ENCODE peak calls at places on chromosomes 13 and 19, in five cellular contexts. Z is tibial nerve; H is CD4-positive, CD25-positive, alpha-beta regulatory T cell; S is fibroblast of pulmonary artery; K is OCI-LY7. X is an unnamed sample.

GRCh38 chr19:3981736-3982681 is 3.3 kb downstream of the EEF2 start:
- DNase-seq in Z (no peak), H (no peak), S (no peak), K (no peak), X (no peak)

GRCh38 chr13:20401958-20402856 is 123.5 kb downstream of the CRYL1 start:
- DNase-seq in Z (no peak), H (no peak), S (peak), K (no peak), X (peak)

GRCh38 chr19:56864443-56865125 is 24.1 kb upstream of the PEG3 start:
- DNase-seq in Z (no peak), H (no peak), S (no peak), K (no peak), X (no peak)

GRCh38 chr13:94710881-94711560 is 1.3 kb downstream of the SOX21 start:
- DNase-seq in Z (no peak), H (no peak), S (no peak), K (no peak), X (no peak)

GRCh38 chr13:75505966-75506365 is 24.0 kb upstream of the TBC1D4 start:
- DNase-seq in Z (no peak), H (no peak), S (no peak), K (no peak), X (no peak)

GRCh38 chr13:106484755-106485193 is 50.7 kb downstream of the EFNB2 start:
- DNase-seq in Z (no peak), H (no peak), S (peak), K (no peak), X (no peak)

GRCh38 chr19:45213031-45213430 is 32.2 kb downstream of the EXOC3L2 start:
- DNase-seq in Z (no peak), H (no peak), S (no peak), K (no peak), X (no peak)

GRCh38 chr13:22009500-22009899 is 338.6 kb downstream of the FGF9 start:
- DNase-seq in Z (no peak), H (no peak), S (no peak), K (no peak), X (no peak)

GRCh38 chr19:7312816-7313215 is 18.6 kb upstream of the INSR start:
- DNase-seq in Z (no peak), H (no peak), S (no peak), K (no peak), X (no peak)

GRCh38 chr13:77330009-77330471 is 3.1 kb upstream of the MYCBP2 start:
- DNase-seq in Z (no peak), H (no peak), S (no peak), K (peak), X (peak)

DNA sequence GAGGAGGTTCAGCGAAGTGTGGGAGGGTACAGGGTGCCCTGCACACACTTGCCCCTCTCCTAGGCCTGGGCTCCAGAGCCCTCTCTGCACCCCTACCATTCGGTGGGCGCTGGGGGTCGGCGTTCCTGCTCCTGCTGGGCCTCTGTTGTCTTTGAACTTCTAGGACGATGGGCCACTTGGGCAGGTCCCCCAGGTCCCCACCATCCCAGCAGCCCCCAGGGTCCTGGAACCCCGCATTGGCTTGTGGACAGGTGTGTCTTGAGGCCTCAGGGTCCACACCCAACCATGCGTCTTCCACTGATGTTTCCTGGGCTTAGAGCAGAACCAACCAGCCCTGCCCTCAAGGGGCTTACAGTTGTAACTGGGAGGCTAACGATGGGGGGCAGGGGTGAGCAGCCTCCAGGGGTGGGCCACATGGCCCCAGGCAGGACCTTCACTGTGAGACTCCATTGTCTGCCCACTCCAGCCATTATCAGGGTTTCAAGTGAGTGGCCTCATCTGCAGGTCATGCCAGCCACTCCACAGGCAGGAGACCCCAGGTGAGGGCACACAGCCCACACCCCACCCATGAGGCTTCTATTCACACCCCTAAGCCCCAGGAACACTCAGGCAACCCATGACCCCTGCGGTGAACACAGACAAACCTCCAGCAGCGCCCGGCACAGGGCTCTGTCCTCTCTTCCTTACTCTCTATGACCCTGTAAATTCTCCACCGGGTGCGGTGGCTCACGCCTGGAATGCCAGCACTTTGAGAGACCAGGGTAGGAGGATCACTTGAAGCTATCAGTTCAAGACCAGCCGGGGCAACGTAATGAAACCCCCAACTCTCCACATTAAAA is 2.0 kb upstream of the KLF16 start:
- DNase-seq in Z (no peak), H (no peak), S (no peak), K (no peak), X (no peak)
- H3K4me3 ChIP-seq in Z (peak), H (no peak), S (peak), K (peak), X (peak)

GRCh38 chr19:39405261-39405912 is 1.3 kb upstream of the ZFP36 start:
- DNase-seq in Z (no peak), H (no peak), S (no peak), K (peak), X (no peak)

GRCh38 chr19:39407394-39407643 is 672 bp downstream of the ZFP36 start:
- DNase-seq in Z (no peak), H (no peak), S (no peak), K (no peak), X (no peak)

GRCh38 chr19:39405930-39406655 is 554 bp upstream of the ZFP36 start:
- DNase-seq in Z (peak), H (peak), S (no peak), K (peak), X (no peak)

GRCh38 chr19:39407644-39408391 is 1.2 kb downstream of the ZFP36 start:
- DNase-seq in Z (no peak), H (peak), S (peak), K (peak), X (peak)

DNA sequence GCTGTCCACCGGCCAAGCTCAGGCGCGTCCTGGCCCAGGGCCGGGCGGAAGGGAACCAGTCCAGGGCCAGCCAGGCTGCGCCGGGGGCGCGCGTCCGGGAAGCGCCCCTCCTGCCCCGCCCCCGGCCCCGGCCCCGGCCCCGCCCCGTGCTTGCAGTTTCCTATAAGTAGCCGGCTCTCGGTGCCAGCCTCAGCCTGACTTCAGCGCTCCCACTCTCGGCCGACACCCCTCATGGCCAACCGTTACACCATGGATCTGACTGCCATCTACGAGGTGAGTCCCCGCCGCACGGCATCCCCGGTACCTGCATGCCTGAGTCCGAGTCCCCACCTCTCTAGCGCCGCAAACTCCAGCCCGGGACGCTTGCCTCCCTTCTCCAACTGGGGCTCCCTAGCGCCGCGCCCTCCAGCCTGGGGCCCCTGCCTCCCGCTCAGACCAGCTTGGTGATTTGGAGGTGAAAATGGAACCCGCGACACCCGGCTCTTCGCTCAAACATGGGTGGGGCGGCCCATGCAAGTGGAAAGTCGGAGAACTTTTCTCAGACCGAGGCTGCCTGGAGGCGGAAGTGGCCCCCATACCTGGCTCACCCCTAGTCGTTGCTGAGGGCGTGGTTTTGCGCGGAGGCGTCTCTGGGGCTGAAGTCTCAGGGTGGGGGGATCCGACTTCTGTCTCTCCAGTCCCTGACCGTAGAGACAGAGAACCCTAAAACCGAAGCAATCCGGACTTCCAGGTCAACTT is at the start of gene ZFP36:
- DNase-seq in Z (peak), H (peak), S (peak), K (peak), X (peak)
- H3K4me3 ChIP-seq in Z (peak), H (peak), S (peak), K (peak), X (peak)

GRCh38 chr13:39365879-39366278 is 237.1 kb downstream of the LHFPL6 start:
- DNase-seq in Z (no peak), H (no peak), S (no peak), K (no peak), X (no peak)
- H3K4me3 ChIP-seq in Z (no peak), H (no peak), S (no peak), K (no peak), X (no peak)

DNA sequence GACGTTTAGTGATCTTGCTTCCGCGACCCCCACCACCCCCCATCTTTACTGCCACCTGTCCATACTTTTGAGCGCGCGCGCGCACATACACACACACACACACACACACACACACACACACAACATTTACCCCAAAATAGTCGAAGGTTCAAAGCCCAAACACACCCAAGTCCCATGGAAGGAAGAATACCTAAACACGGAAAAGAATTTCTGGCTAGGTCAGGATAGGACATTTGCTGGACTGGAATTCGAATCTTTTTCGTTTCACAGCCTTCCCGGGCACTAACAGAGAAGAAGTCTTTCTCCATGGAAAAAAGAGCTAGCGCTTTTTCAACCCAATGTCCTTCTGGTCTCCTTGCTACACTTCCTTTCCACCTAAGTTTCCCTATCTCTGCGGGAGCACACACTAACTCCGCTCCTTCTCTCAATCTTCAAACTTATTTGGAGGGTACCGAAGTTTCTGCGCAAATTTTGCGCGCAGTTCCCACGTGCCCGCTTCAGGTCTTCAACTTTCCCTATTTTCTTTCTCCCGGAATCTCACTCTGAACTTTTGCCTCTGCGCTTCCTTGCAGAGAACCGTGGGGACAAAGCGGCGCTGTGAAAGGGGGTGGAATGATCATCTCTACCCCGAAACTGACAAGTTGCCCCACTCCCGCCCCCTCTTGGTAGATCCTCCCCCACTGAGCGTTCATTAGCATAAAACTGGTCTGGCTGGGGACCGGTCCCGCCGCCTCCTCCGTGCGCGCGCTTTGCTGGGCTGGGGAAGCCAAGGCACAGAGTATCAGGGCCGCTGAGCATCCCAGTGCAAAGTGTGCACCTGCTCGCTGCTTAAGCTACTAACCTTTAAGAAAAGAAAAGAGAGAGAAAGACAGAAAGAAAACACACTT is 2.7 kb downstream of the DACH1 start:
- DNase-seq in Z (peak), H (no peak), S (no peak), K (no peak), X (peak)
- H3K4me3 ChIP-seq in Z (peak), H (no peak), S (peak), K (no peak), X (peak)

GRCh38 chr13:63274772-63275171 is 1859.1 kb upstream of the PCDH20 start:
- DNase-seq in Z (no peak), H (no peak), S (no peak), K (no peak), X (no peak)

DNA sequence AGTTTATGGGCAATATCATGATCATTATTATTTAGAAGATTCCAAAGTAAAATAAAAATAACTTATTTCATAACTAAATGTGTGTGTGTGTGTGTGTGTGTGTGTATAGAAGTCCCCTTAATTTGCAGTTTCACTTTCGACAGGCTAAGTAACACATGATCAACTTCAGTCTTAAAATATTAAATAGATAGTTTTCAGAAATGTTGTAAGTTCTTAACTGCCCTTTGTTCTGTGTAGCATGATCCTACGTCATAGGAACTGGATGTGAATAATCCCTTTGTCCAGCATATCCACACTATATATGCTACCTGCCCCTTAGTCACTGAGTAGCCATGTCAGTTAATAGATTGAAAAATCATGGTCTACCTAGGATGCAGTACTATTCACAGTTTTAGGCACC is 1863.5 kb upstream of the PCDH20 start:
- DNase-seq in Z (no peak), H (no peak), S (no peak), K (no peak), X (no peak)
- H3K4me3 ChIP-seq in Z (no peak), H (no peak), S (no peak), K (no peak), X (no peak)

GRCh38 chr13:47036291-47037008 is 139.6 kb upstream of the HTR2A start:
- DNase-seq in Z (no peak), H (no peak), S (no peak), K (peak), X (no peak)

GRCh38 chr13:47039106-47039505 is 142.3 kb upstream of the HTR2A start:
- DNase-seq in Z (no peak), H (no peak), S (peak), K (no peak), X (peak)

GRCh38 chr13:47027797-47028437 is 131.1 kb upstream of the HTR2A start:
- DNase-seq in Z (no peak), H (no peak), S (no peak), K (no peak), X (no peak)

GRCh38 chr13:47038196-47038595 is 141.3 kb upstream of the HTR2A start:
- DNase-seq in Z (no peak), H (no peak), S (no peak), K (no peak), X (peak)

DNA sequence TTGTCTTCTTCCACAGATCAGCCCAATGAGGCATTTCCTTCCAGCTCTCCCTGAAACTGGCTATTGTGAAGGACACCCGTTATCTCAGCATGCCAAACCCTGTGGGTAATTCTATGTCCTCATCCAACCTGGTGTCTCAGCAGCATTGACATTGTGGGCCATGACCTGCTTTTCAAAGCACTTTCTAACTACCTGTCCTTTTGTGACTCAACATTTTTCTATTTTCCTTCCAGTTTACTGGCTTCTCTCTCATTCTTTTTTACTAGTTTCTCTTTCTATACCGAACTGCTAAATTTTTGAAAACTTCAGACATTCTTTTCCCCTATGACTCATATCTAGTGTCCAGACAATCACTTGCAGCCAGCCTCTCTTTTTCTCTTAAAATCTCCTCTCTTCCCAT is 136.4 kb upstream of the HTR2A start:
- DNase-seq in Z (no peak), H (no peak), S (peak), K (no peak), X (peak)
- H3K4me3 ChIP-seq in Z (no peak), H (no peak), S (peak), K (no peak), X (peak)

GRCh38 chr19:17471410-17472125 is 1.2 kb downstream of the SLC27A1 start:
- DNase-seq in Z (no peak), H (no peak), S (no peak), K (no peak), X (no peak)
- H3K4me3 ChIP-seq in Z (peak), H (no peak), S (peak), K (no peak), X (peak)

DNA sequence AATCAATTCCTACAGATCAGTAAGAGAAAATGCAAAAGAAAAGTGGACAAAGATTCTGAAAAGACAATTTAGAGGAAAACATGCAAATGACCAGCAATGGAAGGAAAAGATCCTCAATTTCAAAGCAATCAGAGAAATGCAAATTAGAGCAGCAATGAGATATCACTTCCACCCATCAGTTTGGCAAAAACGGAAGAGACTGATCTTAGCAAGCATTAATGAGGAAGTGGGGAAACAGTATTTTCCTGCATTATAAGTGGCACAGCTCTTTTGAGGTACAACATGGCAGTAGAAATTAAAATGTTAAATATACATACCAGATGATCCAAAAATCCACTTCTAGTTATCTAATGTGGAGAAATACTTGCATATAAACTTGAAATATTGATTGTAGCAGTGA is 69.1 kb upstream of the SLC7A1 start:
- DNase-seq in Z (no peak), H (no peak), S (no peak), K (no peak), X (no peak)
- H3K4me3 ChIP-seq in Z (no peak), H (no peak), S (no peak), K (no peak), X (no peak)

X was measured in fibroblast of villous mesenchyme.